ENCODE peak calls at places on chromosomes 5 and 9, in six cellular contexts. G is suprapubic skin, P is A549, Z is nephron progenitor cell, O is smooth muscle cell of the brain vasculature, Y is lung. D is an unnamed sample.

GRCh38 chr9:134289241-134289875 is 36.9 kb upstream of the RXRA start:
- DNase-seq in G (no peak), P (no peak), Z (no peak), O (no peak), Y (no peak), D (no peak)

GRCh38 chr5:160311491-160312138 is 749 bp downstream of the CCNJL start:
- DNase-seq in G (no peak), P (no peak), Z (peak), O (no peak), Y (peak), D (no peak)

GRCh38 chr9:112361602-112362001 is 18.3 kb upstream of the HSDL2 start:
- DNase-seq in G (no peak), P (no peak), Z (no peak), O (no peak), Y (no peak), D (no peak)

GRCh38 chr5:139796061-139796806 is 626 bp downstream of the PSD2 start:
- DNase-seq in G (no peak), P (no peak), Z (peak), O (no peak), Y (no peak), D (no peak)

GRCh38 chr9:129836342-129837007 is 1.2 kb downstream of the USP20 start:
- DNase-seq in G (no peak), P (peak), Z (peak), O (no peak), Y (no peak), D (no peak)

GRCh38 chr9:94973491-94973941 is 247.0 kb downstream of the AOPEP start:
- DNase-seq in G (no peak), P (no peak), Z (no peak), O (no peak), Y (no peak), D (no peak)

GRCh38 chr5:89929834-89930233 is 479.7 kb downstream of the CETN3 start:
- DNase-seq in G (no peak), P (no peak), Z (no peak), O (peak), Y (no peak), D (peak)

GRCh38 chr9:124439661-124440243 is 10.5 kb upstream of the ADGRD2 start:
- DNase-seq in G (no peak), P (no peak), Z (no peak), O (no peak), Y (no peak), D (no peak)

GRCh38 chr9:136567651-136568287 is 21.9 kb upstream of the NOTCH1 start:
- DNase-seq in G (no peak), P (peak), Z (peak), O (no peak), Y (peak), D (no peak)

GRCh38 chr9:86641970-86642369 is 287.8 kb upstream of the TUT7 start:
- DNase-seq in G (no peak), P (no peak), Z (no peak), O (no peak), Y (no peak), D (no peak)

GRCh38 chr5:142156839-142157463 is 48.4 kb downstream of the NDFIP1 start:
- DNase-seq in G (no peak), P (no peak), Z (no peak), O (no peak), Y (no peak), D (no peak)

GRCh38 chr9:38368731-38369130 is 23.8 kb upstream of the ALDH1B1 start:
- DNase-seq in G (no peak), P (no peak), Z (no peak), O (no peak), Y (no peak), D (no peak)

GRCh38 chr9:107213561-107214028 is 69.5 kb upstream of the RAD23B start:
- DNase-seq in G (no peak), P (peak), Z (no peak), O (peak), Y (peak), D (peak)

GRCh38 chr9:130499804-130500263 is 55.1 kb downstream of the ASS1 start:
- DNase-seq in G (no peak), P (peak), Z (no peak), O (no peak), Y (no peak), D (no peak)

GRCh38 chr5:28707706-28708105 is 1669.3 kb upstream of the CDH9 start:
- DNase-seq in G (no peak), P (no peak), Z (no peak), O (no peak), Y (no peak), D (no peak)

GRCh38 chr5:1006656-1007071 is 1.9 kb upstream of the NKD2 start:
- DNase-seq in G (peak), P (no peak), Z (no peak), O (no peak), Y (peak), D (no peak)

GRCh38 chr5:66912787-66913186 is 283.8 kb downstream of the CD180 start:
- DNase-seq in G (no peak), P (no peak), Z (no peak), O (no peak), Y (no peak), D (no peak)

GRCh38 chr9:93154293-93154903 is 20.3 kb upstream of the NINJ1 start:
- DNase-seq in G (no peak), P (peak), Z (peak), O (no peak), Y (no peak), D (no peak)

GRCh38 chr9:109110326-109111014 is 9.3 kb downstream of the TMEM245 start:
- DNase-seq in G (no peak), P (no peak), Z (no peak), O (no peak), Y (no peak), D (no peak)

GRCh38 chr5:100647461-100648230 is 112.5 kb downstream of the FAM174A start:
- DNase-seq in G (no peak), P (no peak), Z (peak), O (no peak), Y (peak), D (no peak)

GRCh38 chr9:115882911-115883310 is 270.7 kb upstream of the PAPPA start:
- DNase-seq in G (no peak), P (no peak), Z (no peak), O (no peak), Y (no peak), D (no peak)

GRCh38 chr5:61910771-61911170 is 395.2 kb upstream of the KIF2A start:
- DNase-seq in G (no peak), P (no peak), Z (no peak), O (no peak), Y (no peak), D (no peak)

GRCh38 chr9:95333426-95333825 is 15.9 kb upstream of the FANCC start:
- DNase-seq in G (no peak), P (no peak), Z (no peak), O (no peak), Y (no peak), D (no peak)

GRCh38 chr9:129669141-129669718 is 3.8 kb downstream of the PRRX2 start:
- DNase-seq in G (no peak), P (peak), Z (no peak), O (peak), Y (no peak), D (peak)